ENCODE peak calls at places on chromosomes 11 and 22, in seven cellular contexts. One of them, this sample, is unnamed.

GRCh38 chr11:110295487-110296225 is 758 bp downstream of the RDX start:
- DNase-seq in activated CD8-positive, alpha-beta T cell treated with anti-CD3 and anti-CD28 coated beads for 36 hours: peak
- DNase-seq in astrocyte of the spinal cord: peak
- DNase-seq in lower leg skin: peak
- DNase-seq in HepG2: no peak
- DNase-seq in D721Med: no peak
- DNase-seq in neural crest cell: peak
- DNase-seq in this sample: peak

GRCh38 chr11:77503006-77503405 is 29.1 kb upstream of the PAK1 start:
- DNase-seq in activated CD8-positive, alpha-beta T cell treated with anti-CD3 and anti-CD28 coated beads for 36 hours: no peak
- DNase-seq in astrocyte of the spinal cord: no peak
- DNase-seq in lower leg skin: no peak
- DNase-seq in HepG2: no peak
- DNase-seq in D721Med: no peak
- DNase-seq in neural crest cell: no peak
- DNase-seq in this sample: no peak

GRCh38 chr22:19776433-19777031 is 16.0 kb downstream of the TBX1 start:
- DNase-seq in activated CD8-positive, alpha-beta T cell treated with anti-CD3 and anti-CD28 coated beads for 36 hours: no peak
- DNase-seq in astrocyte of the spinal cord: no peak
- DNase-seq in lower leg skin: no peak
- DNase-seq in HepG2: no peak
- DNase-seq in D721Med: no peak
- DNase-seq in neural crest cell: no peak
- DNase-seq in this sample: no peak

GRCh38 chr11:119759747-119760412 is 30.9 kb upstream of the NECTIN1 start:
- DNase-seq in activated CD8-positive, alpha-beta T cell treated with anti-CD3 and anti-CD28 coated beads for 36 hours: no peak
- DNase-seq in astrocyte of the spinal cord: no peak
- DNase-seq in lower leg skin: no peak
- DNase-seq in HepG2: no peak
- DNase-seq in D721Med: no peak
- DNase-seq in neural crest cell: no peak
- DNase-seq in this sample: no peak

GRCh38 chr11:72072348-72072747 is 8.0 kb downstream of the NUMA1 start:
- DNase-seq in activated CD8-positive, alpha-beta T cell treated with anti-CD3 and anti-CD28 coated beads for 36 hours: peak
- DNase-seq in astrocyte of the spinal cord: peak
- DNase-seq in lower leg skin: no peak
- DNase-seq in HepG2: peak
- DNase-seq in D721Med: no peak
- DNase-seq in neural crest cell: no peak
- DNase-seq in this sample: no peak

GRCh38 chr11:117563556-117563955 is 233.5 kb downstream of the DSCAML1 start:
- DNase-seq in activated CD8-positive, alpha-beta T cell treated with anti-CD3 and anti-CD28 coated beads for 36 hours: no peak
- DNase-seq in astrocyte of the spinal cord: no peak
- DNase-seq in lower leg skin: no peak
- DNase-seq in HepG2: no peak
- DNase-seq in D721Med: no peak
- DNase-seq in neural crest cell: no peak
- DNase-seq in this sample: no peak

GRCh38 chr11:114262681-114263509 is 33.3 kb upstream of the NNMT start:
- DNase-seq in activated CD8-positive, alpha-beta T cell treated with anti-CD3 and anti-CD28 coated beads for 36 hours: peak
- DNase-seq in astrocyte of the spinal cord: peak
- DNase-seq in lower leg skin: no peak
- DNase-seq in HepG2: peak
- DNase-seq in D721Med: no peak
- DNase-seq in neural crest cell: peak
- DNase-seq in this sample: no peak

GRCh38 chr22:33035276-33035863 is 22.8 kb downstream of the SYN3 start:
- DNase-seq in activated CD8-positive, alpha-beta T cell treated with anti-CD3 and anti-CD28 coated beads for 36 hours: no peak
- DNase-seq in astrocyte of the spinal cord: no peak
- DNase-seq in lower leg skin: peak
- DNase-seq in HepG2: no peak
- DNase-seq in D721Med: no peak
- DNase-seq in neural crest cell: no peak
- DNase-seq in this sample: no peak

GRCh38 chr11:114197799-114198500 is 98.2 kb upstream of the NNMT start:
- DNase-seq in activated CD8-positive, alpha-beta T cell treated with anti-CD3 and anti-CD28 coated beads for 36 hours: no peak
- DNase-seq in astrocyte of the spinal cord: peak
- DNase-seq in lower leg skin: peak
- DNase-seq in HepG2: no peak
- DNase-seq in D721Med: no peak
- DNase-seq in neural crest cell: no peak
- DNase-seq in this sample: no peak

GRCh38 chr11:44066732-44067131 is 662 bp downstream of the ACCS start:
- DNase-seq in activated CD8-positive, alpha-beta T cell treated with anti-CD3 and anti-CD28 coated beads for 36 hours: no peak
- DNase-seq in astrocyte of the spinal cord: peak
- DNase-seq in lower leg skin: no peak
- DNase-seq in HepG2: no peak
- DNase-seq in D721Med: no peak
- DNase-seq in neural crest cell: no peak
- DNase-seq in this sample: no peak

GRCh38 chr11:6612816-6613136 is 760 bp upstream of the TAF10 start:
- DNase-seq in activated CD8-positive, alpha-beta T cell treated with anti-CD3 and anti-CD28 coated beads for 36 hours: no peak
- DNase-seq in astrocyte of the spinal cord: no peak
- DNase-seq in lower leg skin: peak
- DNase-seq in HepG2: peak
- DNase-seq in D721Med: no peak
- DNase-seq in neural crest cell: peak
- DNase-seq in this sample: no peak

GRCh38 chr11:68651208-68651984 is 32.9 kb upstream of the GAL start:
- DNase-seq in activated CD8-positive, alpha-beta T cell treated with anti-CD3 and anti-CD28 coated beads for 36 hours: no peak
- DNase-seq in astrocyte of the spinal cord: peak
- DNase-seq in lower leg skin: no peak
- DNase-seq in HepG2: no peak
- DNase-seq in D721Med: no peak
- DNase-seq in neural crest cell: no peak
- DNase-seq in this sample: no peak

GRCh38 chr11:8087185-8087584 is 6.2 kb downstream of the TUB start:
- DNase-seq in activated CD8-positive, alpha-beta T cell treated with anti-CD3 and anti-CD28 coated beads for 36 hours: no peak
- DNase-seq in astrocyte of the spinal cord: no peak
- DNase-seq in lower leg skin: no peak
- DNase-seq in HepG2: no peak
- DNase-seq in D721Med: no peak
- DNase-seq in neural crest cell: no peak
- DNase-seq in this sample: no peak

GRCh38 chr11:117669062-117669461 is 128.0 kb downstream of the DSCAML1 start:
- DNase-seq in activated CD8-positive, alpha-beta T cell treated with anti-CD3 and anti-CD28 coated beads for 36 hours: no peak
- DNase-seq in astrocyte of the spinal cord: no peak
- DNase-seq in lower leg skin: no peak
- DNase-seq in HepG2: no peak
- DNase-seq in D721Med: no peak
- DNase-seq in neural crest cell: no peak
- DNase-seq in this sample: no peak

GRCh38 chr11:31926816-31927528 is 115.8 kb upstream of the PAX6 start:
- DNase-seq in activated CD8-positive, alpha-beta T cell treated with anti-CD3 and anti-CD28 coated beads for 36 hours: no peak
- DNase-seq in astrocyte of the spinal cord: no peak
- DNase-seq in lower leg skin: no peak
- DNase-seq in HepG2: no peak
- DNase-seq in D721Med: no peak
- DNase-seq in neural crest cell: no peak
- DNase-seq in this sample: no peak

GRCh38 chr11:102792604-102793003 is 5.4 kb downstream of the MMP1 start:
- DNase-seq in activated CD8-positive, alpha-beta T cell treated with anti-CD3 and anti-CD28 coated beads for 36 hours: no peak
- DNase-seq in astrocyte of the spinal cord: no peak
- DNase-seq in lower leg skin: no peak
- DNase-seq in HepG2: no peak
- DNase-seq in D721Med: no peak
- DNase-seq in neural crest cell: no peak
- DNase-seq in this sample: no peak

GRCh38 chr11:70697701-70698100 is 299.4 kb downstream of the CTTN start:
- DNase-seq in activated CD8-positive, alpha-beta T cell treated with anti-CD3 and anti-CD28 coated beads for 36 hours: no peak
- DNase-seq in astrocyte of the spinal cord: no peak
- DNase-seq in lower leg skin: no peak
- DNase-seq in HepG2: no peak
- DNase-seq in D721Med: no peak
- DNase-seq in neural crest cell: no peak
- DNase-seq in this sample: no peak

GRCh38 chr11:77163271-77163670 is 35.2 kb downstream of the MYO7A start:
- DNase-seq in activated CD8-positive, alpha-beta T cell treated with anti-CD3 and anti-CD28 coated beads for 36 hours: no peak
- DNase-seq in astrocyte of the spinal cord: no peak
- DNase-seq in lower leg skin: no peak
- DNase-seq in HepG2: no peak
- DNase-seq in D721Med: no peak
- DNase-seq in neural crest cell: no peak
- DNase-seq in this sample: no peak

GRCh38 chr11:68282861-68283230 is 11.1 kb upstream of the C11orf24 start:
- DNase-seq in activated CD8-positive, alpha-beta T cell treated with anti-CD3 and anti-CD28 coated beads for 36 hours: no peak
- DNase-seq in astrocyte of the spinal cord: no peak
- DNase-seq in lower leg skin: peak
- DNase-seq in HepG2: no peak
- DNase-seq in D721Med: no peak
- DNase-seq in neural crest cell: no peak
- DNase-seq in this sample: no peak

GRCh38 chr11:66335531-66336233 is 552 bp downstream of the RIN1 start:
- DNase-seq in activated CD8-positive, alpha-beta T cell treated with anti-CD3 and anti-CD28 coated beads for 36 hours: peak
- DNase-seq in astrocyte of the spinal cord: peak
- DNase-seq in lower leg skin: peak
- DNase-seq in HepG2: no peak
- DNase-seq in D721Med: no peak
- DNase-seq in neural crest cell: no peak
- DNase-seq in this sample: no peak

GRCh38 chr11:44085330-44085729 is 10.1 kb upstream of the EXT2 start:
- DNase-seq in activated CD8-positive, alpha-beta T cell treated with anti-CD3 and anti-CD28 coated beads for 36 hours: no peak
- DNase-seq in astrocyte of the spinal cord: no peak
- DNase-seq in lower leg skin: no peak
- DNase-seq in HepG2: no peak
- DNase-seq in D721Med: no peak
- DNase-seq in neural crest cell: no peak
- DNase-seq in this sample: no peak

GRCh38 chr11:23041104-23041503 is 180.8 kb upstream of the CCDC179 start:
- DNase-seq in activated CD8-positive, alpha-beta T cell treated with anti-CD3 and anti-CD28 coated beads for 36 hours: no peak
- DNase-seq in astrocyte of the spinal cord: no peak
- DNase-seq in lower leg skin: no peak
- DNase-seq in HepG2: no peak
- DNase-seq in D721Med: no peak
- DNase-seq in neural crest cell: no peak
- DNase-seq in this sample: no peak

DNA sequence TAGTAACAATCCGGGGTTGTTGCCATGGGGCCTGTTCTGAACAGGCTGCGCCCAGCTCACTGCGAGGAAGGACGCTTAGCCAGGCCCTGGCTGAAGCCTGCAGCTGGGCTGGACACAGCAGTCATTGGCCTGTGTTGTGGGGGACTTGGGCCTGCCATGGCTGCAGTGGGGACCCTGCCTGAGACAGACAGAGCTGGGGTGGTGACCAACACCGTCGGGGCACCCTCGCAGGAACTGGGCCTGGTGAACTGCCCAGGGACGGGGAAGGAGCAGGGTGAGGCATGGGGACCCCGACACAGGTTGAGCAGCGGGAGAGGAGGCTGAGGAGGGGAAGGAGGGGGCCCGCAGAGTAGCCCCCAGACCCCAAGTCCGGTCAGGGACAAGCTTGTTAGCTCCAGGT is 8.9 kb downstream of the PHLDA2 start:
- DNase-seq in activated CD8-positive, alpha-beta T cell treated with anti-CD3 and anti-CD28 coated beads for 36 hours: no peak
- DNase-seq in astrocyte of the spinal cord: no peak
- DNase-seq in lower leg skin: no peak
- DNase-seq in HepG2: no peak
- DNase-seq in D721Med: no peak
- DNase-seq in neural crest cell: no peak
- DNase-seq in this sample: no peak
- TF ChIP-seq CTCF in activated CD8-positive, alpha-beta T cell treated with anti-CD3 and anti-CD28 coated beads for 36 hours: no peak
- TF ChIP-seq CTCF in astrocyte of the spinal cord: no peak
- TF ChIP-seq CTCF in lower leg skin: no peak
- TF ChIP-seq CTCF in HepG2: no peak
- TF ChIP-seq CTCF in D721Med: no peak
- TF ChIP-seq CTCF in neural crest cell: no peak
- TF ChIP-seq CTCF in this sample: no peak

DNA sequence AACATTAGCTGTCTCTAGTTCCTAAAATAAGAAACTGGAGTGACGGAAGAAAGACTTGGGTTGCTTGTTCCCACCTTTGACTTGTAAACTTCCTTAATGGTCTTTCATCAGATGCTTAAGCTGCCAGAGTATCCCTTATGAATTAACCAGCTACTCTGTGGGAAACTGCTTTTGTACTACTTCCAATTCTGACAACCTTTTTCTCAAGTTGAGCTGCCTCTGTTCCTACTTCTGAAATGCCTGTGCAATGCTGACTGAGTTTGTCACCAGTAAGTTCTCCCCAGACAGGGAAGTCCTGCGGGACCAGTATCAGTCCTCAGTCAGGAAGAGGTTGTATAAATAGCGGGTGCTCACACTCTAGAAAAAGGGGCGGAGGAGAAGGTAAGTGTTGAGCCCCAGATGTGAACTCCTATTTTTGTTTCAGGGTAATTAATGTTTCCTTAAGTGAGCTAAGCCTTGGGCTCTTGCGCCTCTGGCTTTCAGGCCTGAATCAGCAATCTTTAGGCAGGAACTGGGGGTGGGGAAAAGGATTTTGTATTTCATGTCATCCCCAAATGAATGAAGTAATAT is 67.2 kb downstream of the CECR2 start:
- DNase-seq in activated CD8-positive, alpha-beta T cell treated with anti-CD3 and anti-CD28 coated beads for 36 hours: no peak
- DNase-seq in astrocyte of the spinal cord: peak
- DNase-seq in lower leg skin: no peak
- DNase-seq in HepG2: no peak
- DNase-seq in D721Med: no peak
- DNase-seq in neural crest cell: no peak
- DNase-seq in this sample: no peak
- TF ChIP-seq CTCF in activated CD8-positive, alpha-beta T cell treated with anti-CD3 and anti-CD28 coated beads for 36 hours: no peak
- TF ChIP-seq CTCF in astrocyte of the spinal cord: peak
- TF ChIP-seq CTCF in lower leg skin: no peak
- TF ChIP-seq CTCF in HepG2: no peak
- TF ChIP-seq CTCF in D721Med: no peak
- TF ChIP-seq CTCF in neural crest cell: no peak
- TF ChIP-seq CTCF in this sample: no peak

DNA sequence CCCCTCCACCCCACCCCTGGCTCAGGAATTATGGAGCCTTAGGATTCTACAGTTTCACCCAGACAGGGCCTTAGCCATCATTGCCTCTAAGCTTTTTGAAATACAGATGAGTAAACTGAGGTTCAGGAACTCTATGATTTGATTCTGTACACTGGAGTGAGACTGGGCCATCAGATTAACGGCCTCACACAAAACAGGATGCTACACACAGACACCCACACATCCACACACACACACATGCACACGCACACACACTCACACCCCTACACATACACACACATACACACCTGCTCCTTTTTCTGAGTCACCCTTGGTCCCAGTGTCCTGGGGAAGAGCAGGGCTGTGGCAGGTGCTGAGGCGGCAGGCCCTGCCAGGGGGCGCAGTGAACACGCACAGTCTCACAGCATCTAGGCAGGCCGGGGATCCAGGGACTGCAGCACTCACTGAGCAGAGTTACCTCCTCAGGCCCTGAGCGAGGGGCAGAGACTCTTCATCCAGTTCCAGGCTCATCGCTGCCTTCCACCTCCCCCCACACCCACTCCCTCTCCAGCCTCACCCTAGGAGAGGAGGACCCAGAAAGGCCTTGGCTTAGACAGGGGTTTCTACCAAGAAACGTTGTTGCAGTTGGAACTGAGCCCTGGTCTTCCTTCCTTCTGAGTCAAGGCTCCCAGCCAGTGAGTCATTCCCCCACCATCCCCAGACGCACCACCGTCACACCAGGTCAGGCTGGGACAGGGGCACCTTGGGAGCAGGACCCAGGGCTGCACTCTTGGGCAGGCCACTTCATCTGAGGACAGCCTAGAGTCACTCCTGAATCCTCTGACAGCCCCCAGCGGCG is 89.8 kb upstream of the PARVA start:
- DNase-seq in activated CD8-positive, alpha-beta T cell treated with anti-CD3 and anti-CD28 coated beads for 36 hours: no peak
- DNase-seq in astrocyte of the spinal cord: peak
- DNase-seq in lower leg skin: peak
- DNase-seq in HepG2: peak
- DNase-seq in D721Med: no peak
- DNase-seq in neural crest cell: peak
- DNase-seq in this sample: peak
- TF ChIP-seq CTCF in activated CD8-positive, alpha-beta T cell treated with anti-CD3 and anti-CD28 coated beads for 36 hours: no peak
- TF ChIP-seq CTCF in astrocyte of the spinal cord: peak
- TF ChIP-seq CTCF in lower leg skin: no peak
- TF ChIP-seq CTCF in HepG2: peak
- TF ChIP-seq CTCF in D721Med: peak
- TF ChIP-seq CTCF in neural crest cell: peak
- TF ChIP-seq CTCF in this sample: no peak

GRCh38 chr22:21641417-21641794 is 696 bp upstream of the SDF2L1 start:
- DNase-seq in activated CD8-positive, alpha-beta T cell treated with anti-CD3 and anti-CD28 coated beads for 36 hours: no peak
- DNase-seq in astrocyte of the spinal cord: peak
- DNase-seq in lower leg skin: no peak
- DNase-seq in HepG2: peak
- DNase-seq in D721Med: no peak
- DNase-seq in neural crest cell: peak
- DNase-seq in this sample: peak
- TF ChIP-seq CTCF in activated CD8-positive, alpha-beta T cell treated with anti-CD3 and anti-CD28 coated beads for 36 hours: no peak
- TF ChIP-seq CTCF in astrocyte of the spinal cord: peak
- TF ChIP-seq CTCF in lower leg skin: no peak
- TF ChIP-seq CTCF in HepG2: peak
- TF ChIP-seq CTCF in D721Med: peak
- TF ChIP-seq CTCF in neural crest cell: peak
- TF ChIP-seq CTCF in this sample: no peak

This sample was measured in GM13976.